ENCODE peak calls at places on chromosomes 16 and 17, in seven cellular contexts. Z is HCT116, P is GM12878, J is HepG2, M is SK-N-SH, H is K562, I is H1. T is an unnamed sample.

GRCh38 chr16:56743840-56744239 is 13.9 kb downstream of the NUP93 start:
- DNase-seq in Z (no peak), P (no peak), J (no peak), M (no peak), H (no peak), I (no peak), T (no peak)

GRCh38 chr17:18896146-18896545 is 38.2 kb downstream of the PRPSAP2 start:
- DNase-seq in Z (no peak), P (no peak), J (no peak), M (no peak), H (no peak), I (no peak), T (no peak)

GRCh38 chr16:3021449-3022207 is 1.5 kb downstream of the TNFRSF12A start:
- DNase-seq in Z (peak), P (no peak), J (peak), M (peak), H (peak), I (peak), T (peak)

GRCh38 chr16:78770353-78771091 is 671.1 kb downstream of the WWOX start:
- DNase-seq in Z (no peak), P (no peak), J (peak), M (peak), H (peak), I (peak), T (peak)

GRCh38 chr16:24497405-24497804 is 42.0 kb upstream of the RBBP6 start:
- DNase-seq in Z (no peak), P (no peak), J (no peak), M (no peak), H (no peak), I (no peak), T (no peak)

GRCh38 chr17:78120971-78121800 is 7.4 kb downstream of the TMC6 start:
- DNase-seq in Z (no peak), P (no peak), J (no peak), M (no peak), H (no peak), I (no peak), T (no peak)

GRCh38 chr16:71637398-71637797 is 11.4 kb downstream of the MARVELD3 start:
- DNase-seq in Z (no peak), P (no peak), J (no peak), M (no peak), H (no peak), I (no peak), T (no peak)

GRCh38 chr17:77596491-77597420 is 361.7 kb upstream of the TNRC6C start:
- DNase-seq in Z (no peak), P (no peak), J (no peak), M (no peak), H (no peak), I (no peak), T (no peak)

GRCh38 chr16:85690469-85691064 is 1.8 kb upstream of the GINS2 start:
- DNase-seq in Z (no peak), P (no peak), J (peak), M (peak), H (no peak), I (no peak), T (peak)

GRCh38 chr17:66414528-66415175 is 112.2 kb downstream of the PRKCA start:
- DNase-seq in Z (no peak), P (no peak), J (no peak), M (no peak), H (no peak), I (no peak), T (no peak)

GRCh38 chr16:50282010-50282538 is 15.7 kb downstream of the ADCY7 start:
- DNase-seq in Z (no peak), P (peak), J (no peak), M (no peak), H (no peak), I (no peak), T (no peak)

GRCh38 chr16:64991011-64991410 is 130.9 kb downstream of the CDH11 start:
- DNase-seq in Z (no peak), P (no peak), J (no peak), M (no peak), H (no peak), I (no peak), T (no peak)

GRCh38 chr17:1713878-1714487 is 3.8 kb upstream of the TLCD2 start:
- DNase-seq in Z (peak), P (no peak), J (peak), M (peak), H (no peak), I (no peak), T (peak)

GRCh38 chr17:28181568-28181967 is 137.4 kb upstream of the TMEM97 start:
- DNase-seq in Z (no peak), P (no peak), J (no peak), M (no peak), H (no peak), I (no peak), T (no peak)

GRCh38 chr16:88558457-88559442 is 11.5 kb upstream of the ZC3H18 start:
- DNase-seq in Z (peak), P (no peak), J (peak), M (peak), H (peak), I (no peak), T (no peak)

GRCh38 chr17:62925267-62925836 is 40.7 kb upstream of the TANC2 start:
- DNase-seq in Z (no peak), P (no peak), J (no peak), M (no peak), H (no peak), I (no peak), T (no peak)

GRCh38 chr17:44200478-44201155 is 933 bp upstream of the ATXN7L3 start:
- DNase-seq in Z (no peak), P (no peak), J (peak), M (no peak), H (no peak), I (no peak), T (no peak)

GRCh38 chr16:898216-898615 is 72.6 kb downstream of the LMF1 start:
- DNase-seq in Z (no peak), P (no peak), J (no peak), M (no peak), H (no peak), I (no peak), T (no peak)

GRCh38 chr17:64074704-64075484 is 54.5 kb upstream of the ICAM2 start:
- DNase-seq in Z (no peak), P (no peak), J (peak), M (no peak), H (no peak), I (no peak), T (no peak)

GRCh38 chr16:14958323-14958600 is 16.6 kb upstream of the PDXDC1 start:
- DNase-seq in Z (no peak), P (no peak), J (no peak), M (no peak), H (no peak), I (no peak), T (no peak)

GRCh38 chr17:79573196-79573929 is 37.5 kb downstream of the RBFOX3 start:
- DNase-seq in Z (no peak), P (no peak), J (no peak), M (no peak), H (no peak), I (no peak), T (no peak)

GRCh38 chr17:76383645-76384221 is 676 bp upstream of the SPHK1 start:
- DNase-seq in Z (no peak), P (no peak), J (peak), M (peak), H (peak), I (no peak), T (peak)

GRCh38 chr16:88955906-88956305 is 21.1 kb downstream of the CBFA2T3 start:
- DNase-seq in Z (no peak), P (no peak), J (no peak), M (no peak), H (no peak), I (no peak), T (no peak)

DNA sequence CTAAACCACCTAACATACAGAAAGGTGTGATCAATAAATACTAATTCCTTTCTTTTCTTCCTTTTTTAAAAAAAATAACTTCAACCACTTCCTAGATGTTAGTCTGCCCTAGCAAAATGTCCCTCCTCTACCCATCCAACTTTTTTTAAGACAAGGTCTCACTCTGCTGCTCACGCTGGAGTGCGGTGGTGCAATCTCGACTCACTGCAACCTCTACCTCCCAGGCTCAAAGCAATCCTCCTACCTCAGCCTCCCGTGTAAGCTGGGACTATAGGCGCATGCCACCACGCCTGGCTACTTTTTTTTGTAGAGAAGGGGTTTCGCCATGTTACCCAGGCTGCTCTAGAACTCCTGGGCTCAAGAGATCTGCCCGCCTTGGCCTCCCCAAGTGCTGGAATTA is 33.1 kb downstream of the KANSL1 start:
- DNase-seq in Z (no peak), P (no peak), J (no peak), M (no peak), H (no peak), I (no peak), T (no peak)
- TF ChIP-seq JUND in Z (no peak), P (no peak), J (no peak), M (no peak), H (no peak), I (no peak), T (no peak)

DNA sequence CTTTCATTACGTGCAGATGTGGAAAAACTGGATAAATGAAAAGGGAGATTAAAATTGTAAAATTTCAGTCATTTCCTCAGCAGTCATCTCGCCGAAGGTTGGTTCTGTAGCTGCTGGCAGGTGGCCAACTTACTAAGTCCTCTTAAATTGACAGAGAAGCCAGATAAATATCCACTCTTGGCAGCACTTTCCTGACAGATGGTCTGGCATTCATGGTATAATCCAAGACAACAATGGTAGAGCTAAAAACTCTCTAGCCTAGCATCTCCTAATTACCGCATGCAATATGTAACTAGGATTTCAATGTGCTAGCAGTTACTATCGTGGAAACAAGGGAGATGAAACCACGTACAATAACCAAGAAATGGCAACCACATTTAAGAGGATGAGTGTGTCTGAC is 306.3 kb downstream of the CNTNAP4 start:
- DNase-seq in Z (no peak), P (no peak), J (no peak), M (peak), H (no peak), I (no peak), T (peak)
- TF ChIP-seq JUND in Z (no peak), P (no peak), J (no peak), M (no peak), H (no peak), I (no peak), T (no peak)

DNA sequence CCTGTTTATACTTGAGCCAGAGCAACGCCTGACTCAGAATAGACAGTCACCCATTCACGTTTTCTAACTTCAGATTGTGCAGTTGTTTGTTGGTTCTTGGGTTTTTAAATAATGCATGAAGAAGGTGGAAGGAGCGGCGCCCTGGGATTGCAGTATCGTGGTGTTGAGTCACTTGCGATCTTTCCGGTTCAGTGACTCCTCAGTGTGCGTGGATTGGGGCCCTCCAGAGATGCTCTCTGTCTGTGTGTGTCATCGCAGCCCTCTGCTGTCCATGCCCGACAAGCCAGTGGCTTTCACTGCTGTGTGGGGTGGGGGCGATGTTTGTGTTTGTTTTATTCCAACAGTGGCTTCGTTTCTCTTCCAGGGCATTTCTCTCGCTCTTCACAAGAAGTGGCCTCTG is 134.0 kb downstream of the RPTOR start:
- DNase-seq in Z (no peak), P (no peak), J (no peak), M (no peak), H (peak), I (no peak), T (no peak)
- TF ChIP-seq JUND in Z (no peak), P (no peak), J (no peak), M (no peak), H (no peak), I (no peak), T (no peak)

DNA sequence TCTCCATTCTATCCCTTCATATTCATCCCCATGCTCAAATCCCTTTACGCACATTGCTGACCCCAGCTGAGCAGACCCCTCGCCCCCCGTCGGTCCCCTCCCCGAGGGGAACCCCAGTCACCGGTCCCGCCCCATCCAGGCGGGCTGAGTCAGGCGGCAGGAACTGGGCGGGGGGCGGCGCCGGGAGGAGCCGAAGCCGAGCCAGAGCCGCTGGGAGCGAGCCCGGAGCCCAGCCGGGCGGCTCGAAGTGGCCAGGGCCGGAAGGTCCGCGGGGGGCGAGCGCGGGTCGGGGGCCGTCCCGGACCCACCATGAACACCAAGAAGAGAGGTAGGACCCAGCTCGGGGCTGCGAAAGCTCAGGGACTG is 8.6 kb downstream of the RIPOR1 start:
- DNase-seq in Z (no peak), P (no peak), J (no peak), M (peak), H (no peak), I (no peak), T (no peak)
- TF ChIP-seq JUND in Z (no peak), P (no peak), J (no peak), M (no peak), H (no peak), I (no peak), T (no peak)

GRCh38 chr16:84487358-84487757 is 17.1 kb downstream of the MEAK7 start:
- DNase-seq in Z (no peak), P (no peak), J (no peak), M (no peak), H (no peak), I (no peak), T (no peak)
- TF ChIP-seq JUND in Z (no peak), P (no peak), J (no peak), M (no peak), H (no peak), I (no peak), T (no peak)

T was measured in T47D.